ENCODE peak calls at places on chromosomes 3 and 15, in seven cellular contexts. R, G, T, U, F, Z and Q are unnamed samples.

GRCh38 chr3:86988235-86988634 is 2.7 kb downstream of the VGLL3 start:
- DNase-seq in R (no peak), G (no peak), T (no peak), U (no peak), F (no peak), Z (no peak), Q (no peak)

GRCh38 chr3:194671511-194671899 is 486 bp downstream of the LSG1 start:
- DNase-seq in R (no peak), G (no peak), T (no peak), U (peak), F (no peak), Z (no peak), Q (peak)

GRCh38 chr3:196563721-196564225 is 4.6 kb downstream of the WDR53 start:
- DNase-seq in R (no peak), G (no peak), T (no peak), U (no peak), F (no peak), Z (no peak), Q (no peak)

GRCh38 chr3:197501496-197501878 is 54.3 kb downstream of the BDH1 start:
- DNase-seq in R (no peak), G (no peak), T (no peak), U (no peak), F (no peak), Z (no peak), Q (peak)

GRCh38 chr3:73614385-73614784 is 10.4 kb downstream of the PDZRN3 start:
- DNase-seq in R (no peak), G (no peak), T (no peak), U (no peak), F (peak), Z (no peak), Q (no peak)

GRCh38 chr3:196163687-196164493 is 47.3 kb downstream of the ZDHHC19 start:
- DNase-seq in R (no peak), G (no peak), T (no peak), U (no peak), F (peak), Z (no peak), Q (peak)

GRCh38 chr15:45454825-45455224 is 67.7 kb downstream of the SLC30A4 start:
- DNase-seq in R (peak), G (no peak), T (no peak), U (no peak), F (peak), Z (peak), Q (peak)

GRCh38 chr3:19151171-19151570 is 2.9 kb downstream of the KCNH8 start:
- DNase-seq in R (no peak), G (no peak), T (no peak), U (no peak), F (no peak), Z (no peak), Q (no peak)